ENCODE peak calls at places on chromosomes 16 and 17, in eight cellular contexts. One of them, this sample, is unnamed.

GRCh38 chr16:69772560-69773254 is 10.6 kb downstream of the WWP2 start:
- DNase-seq in fibroblast of the conjunctiva: no peak
- DNase-seq in T47D: peak
- DNase-seq in activated naive CD4-positive, alpha-beta T cell treated with anti-CD3 and anti-CD28 coated beads, Interleukin-2, amount 10 ng/mL, durations not matched to agents 7 days and 5 days: no peak
- DNase-seq in RPMI7951: peak
- DNase-seq in HT-29: no peak
- DNase-seq in KBM-7: no peak
- DNase-seq in pons: no peak
- DNase-seq in this sample: no peak

GRCh38 chr17:45432405-45433113 is at the start of gene ARHGAP27:
- DNase-seq in RPMI7951: peak
- DNase-seq in KBM-7: peak
- DNase-seq in fibroblast of the conjunctiva: no peak
- DNase-seq in T47D: peak
- DNase-seq in activated naive CD4-positive, alpha-beta T cell treated with anti-CD3 and anti-CD28 coated beads, Interleukin-2, amount 10 ng/mL, durations not matched to agents 7 days and 5 days: peak
- DNase-seq in HT-29: peak
- DNase-seq in pons: no peak
- DNase-seq in this sample: no peak

GRCh38 chr16:9934723-9935508 is 247.3 kb downstream of the GRIN2A start:
- DNase-seq in T47D: no peak
- DNase-seq in pons: no peak
- DNase-seq in HT-29: no peak
- DNase-seq in fibroblast of the conjunctiva: no peak
- DNase-seq in activated naive CD4-positive, alpha-beta T cell treated with anti-CD3 and anti-CD28 coated beads, Interleukin-2, amount 10 ng/mL, durations not matched to agents 7 days and 5 days: no peak
- DNase-seq in KBM-7: no peak
- DNase-seq in RPMI7951: no peak
- DNase-seq in this sample: no peak

GRCh38 chr17:1545618-1546017 is 17.0 kb downstream of the PITPNA start:
- DNase-seq in activated naive CD4-positive, alpha-beta T cell treated with anti-CD3 and anti-CD28 coated beads, Interleukin-2, amount 10 ng/mL, durations not matched to agents 7 days and 5 days: no peak
- DNase-seq in KBM-7: no peak
- DNase-seq in T47D: no peak
- DNase-seq in RPMI7951: no peak
- DNase-seq in fibroblast of the conjunctiva: no peak
- DNase-seq in pons: no peak
- DNase-seq in HT-29: no peak
- DNase-seq in this sample: no peak

GRCh38 chr17:73646409-73647305 is 2.4 kb upstream of the SDK2 start:
- DNase-seq in HT-29: no peak
- DNase-seq in pons: no peak
- DNase-seq in RPMI7951: peak
- DNase-seq in KBM-7: no peak
- DNase-seq in T47D: peak
- DNase-seq in fibroblast of the conjunctiva: no peak
- DNase-seq in activated naive CD4-positive, alpha-beta T cell treated with anti-CD3 and anti-CD28 coated beads, Interleukin-2, amount 10 ng/mL, durations not matched to agents 7 days and 5 days: peak
- DNase-seq in this sample: no peak

GRCh38 chr16:70490261-70490660 is 33.1 kb downstream of the COG4 start:
- DNase-seq in activated naive CD4-positive, alpha-beta T cell treated with anti-CD3 and anti-CD28 coated beads, Interleukin-2, amount 10 ng/mL, durations not matched to agents 7 days and 5 days: no peak
- DNase-seq in fibroblast of the conjunctiva: no peak
- DNase-seq in RPMI7951: no peak
- DNase-seq in T47D: no peak
- DNase-seq in KBM-7: peak
- DNase-seq in pons: no peak
- DNase-seq in HT-29: no peak
- DNase-seq in this sample: no peak

GRCh38 chr16:78676351-78676750 is 576.9 kb downstream of the WWOX start:
- DNase-seq in fibroblast of the conjunctiva: no peak
- DNase-seq in KBM-7: no peak
- DNase-seq in RPMI7951: no peak
- DNase-seq in activated naive CD4-positive, alpha-beta T cell treated with anti-CD3 and anti-CD28 coated beads, Interleukin-2, amount 10 ng/mL, durations not matched to agents 7 days and 5 days: no peak
- DNase-seq in HT-29: no peak
- DNase-seq in pons: no peak
- DNase-seq in T47D: no peak
- DNase-seq in this sample: no peak

GRCh38 chr17:75371981-75372380 is 33.5 kb downstream of the GRB2 start:
- DNase-seq in RPMI7951: no peak
- DNase-seq in T47D: no peak
- DNase-seq in activated naive CD4-positive, alpha-beta T cell treated with anti-CD3 and anti-CD28 coated beads, Interleukin-2, amount 10 ng/mL, durations not matched to agents 7 days and 5 days: no peak
- DNase-seq in HT-29: no peak
- DNase-seq in pons: no peak
- DNase-seq in KBM-7: no peak
- DNase-seq in fibroblast of the conjunctiva: no peak
- DNase-seq in this sample: no peak

GRCh38 chr17:42560246-42560645 is 1.7 kb upstream of the COASY start:
- DNase-seq in fibroblast of the conjunctiva: no peak
- DNase-seq in RPMI7951: no peak
- DNase-seq in HT-29: no peak
- DNase-seq in T47D: no peak
- DNase-seq in KBM-7: no peak
- DNase-seq in activated naive CD4-positive, alpha-beta T cell treated with anti-CD3 and anti-CD28 coated beads, Interleukin-2, amount 10 ng/mL, durations not matched to agents 7 days and 5 days: no peak
- DNase-seq in pons: no peak
- DNase-seq in this sample: no peak

This sample was measured in smooth muscle cell of the brain vasculature.